ENCODE peak calls at places on chromosomes 1 and 21, in nine cellular contexts. One of them, this sample, is unnamed.

GRCh38 chr1:181592261-181592859 is 109.0 kb downstream of the CACNA1E start:
- DNase-seq in activated CD8-positive, alpha-beta T cell treated with anti-CD3 and anti-CD28 coated beads for 36 hours: no peak
- DNase-seq in glutamatergic neuron: no peak
- DNase-seq in ovary: no peak
- DNase-seq in type B pancreatic cell: no peak
- DNase-seq in kidney epithelial cell: no peak
- DNase-seq in astrocyte of the spinal cord: no peak
- DNase-seq in uterus: no peak
- DNase-seq in neural crest cell: no peak
- DNase-seq in this sample: no peak

GRCh38 chr1:155970531-155971167 is 7.7 kb downstream of the ARHGEF2 start:
- DNase-seq in activated CD8-positive, alpha-beta T cell treated with anti-CD3 and anti-CD28 coated beads for 36 hours: peak
- DNase-seq in glutamatergic neuron: no peak
- DNase-seq in ovary: peak
- DNase-seq in type B pancreatic cell: no peak
- DNase-seq in kidney epithelial cell: no peak
- DNase-seq in astrocyte of the spinal cord: peak
- DNase-seq in uterus: peak
- DNase-seq in neural crest cell: no peak
- DNase-seq in this sample: no peak

GRCh38 chr1:225468270-225469020 is 40.6 kb upstream of the LBR start:
- DNase-seq in activated CD8-positive, alpha-beta T cell treated with anti-CD3 and anti-CD28 coated beads for 36 hours: peak
- DNase-seq in glutamatergic neuron: no peak
- DNase-seq in ovary: no peak
- DNase-seq in type B pancreatic cell: no peak
- DNase-seq in kidney epithelial cell: no peak
- DNase-seq in astrocyte of the spinal cord: no peak
- DNase-seq in uterus: no peak
- DNase-seq in neural crest cell: no peak
- DNase-seq in this sample: no peak

GRCh38 chr1:37940299-37940947 is 6.4 kb downstream of the INPP5B start:
- DNase-seq in activated CD8-positive, alpha-beta T cell treated with anti-CD3 and anti-CD28 coated beads for 36 hours: no peak
- DNase-seq in glutamatergic neuron: no peak
- DNase-seq in ovary: no peak
- DNase-seq in type B pancreatic cell: no peak
- DNase-seq in kidney epithelial cell: no peak
- DNase-seq in astrocyte of the spinal cord: no peak
- DNase-seq in uterus: no peak
- DNase-seq in neural crest cell: no peak
- DNase-seq in this sample: no peak

GRCh38 chr1:227898502-227899140 is 49.1 kb downstream of the WNT9A start:
- DNase-seq in activated CD8-positive, alpha-beta T cell treated with anti-CD3 and anti-CD28 coated beads for 36 hours: no peak
- DNase-seq in glutamatergic neuron: peak
- DNase-seq in ovary: peak
- DNase-seq in type B pancreatic cell: peak
- DNase-seq in kidney epithelial cell: no peak
- DNase-seq in astrocyte of the spinal cord: no peak
- DNase-seq in uterus: no peak
- DNase-seq in neural crest cell: no peak
- DNase-seq in this sample: no peak

GRCh38 chr1:9590201-9590600 is 1.5 kb downstream of the TMEM201 start:
- DNase-seq in activated CD8-positive, alpha-beta T cell treated with anti-CD3 and anti-CD28 coated beads for 36 hours: no peak
- DNase-seq in glutamatergic neuron: no peak
- DNase-seq in ovary: peak
- DNase-seq in type B pancreatic cell: no peak
- DNase-seq in kidney epithelial cell: no peak
- DNase-seq in astrocyte of the spinal cord: no peak
- DNase-seq in uterus: no peak
- DNase-seq in neural crest cell: no peak
- DNase-seq in this sample: no peak

GRCh38 chr1:90987860-90988259 is 34.0 kb downstream of the ZNF644 start:
- DNase-seq in activated CD8-positive, alpha-beta T cell treated with anti-CD3 and anti-CD28 coated beads for 36 hours: no peak
- DNase-seq in glutamatergic neuron: no peak
- DNase-seq in ovary: no peak
- DNase-seq in type B pancreatic cell: no peak
- DNase-seq in kidney epithelial cell: no peak
- DNase-seq in astrocyte of the spinal cord: no peak
- DNase-seq in uterus: no peak
- DNase-seq in neural crest cell: no peak
- DNase-seq in this sample: no peak

GRCh38 chr1:40628903-40629292 is 36.6 kb downstream of the RIMS3 start:
- DNase-seq in activated CD8-positive, alpha-beta T cell treated with anti-CD3 and anti-CD28 coated beads for 36 hours: no peak
- DNase-seq in glutamatergic neuron: no peak
- DNase-seq in ovary: no peak
- DNase-seq in type B pancreatic cell: no peak
- DNase-seq in kidney epithelial cell: no peak
- DNase-seq in astrocyte of the spinal cord: no peak
- DNase-seq in uterus: no peak
- DNase-seq in neural crest cell: no peak
- DNase-seq in this sample: no peak

GRCh38 chr1:172136925-172137324 is 283.6 kb upstream of the C1orf105 start:
- DNase-seq in activated CD8-positive, alpha-beta T cell treated with anti-CD3 and anti-CD28 coated beads for 36 hours: no peak
- DNase-seq in glutamatergic neuron: no peak
- DNase-seq in ovary: no peak
- DNase-seq in type B pancreatic cell: no peak
- DNase-seq in kidney epithelial cell: no peak
- DNase-seq in astrocyte of the spinal cord: no peak
- DNase-seq in uterus: no peak
- DNase-seq in neural crest cell: no peak
- DNase-seq in this sample: no peak

GRCh38 chr1:59243544-59243943 is 53.4 kb upstream of the FGGY start:
- DNase-seq in activated CD8-positive, alpha-beta T cell treated with anti-CD3 and anti-CD28 coated beads for 36 hours: no peak
- DNase-seq in glutamatergic neuron: no peak
- DNase-seq in ovary: no peak
- DNase-seq in type B pancreatic cell: no peak
- DNase-seq in kidney epithelial cell: no peak
- DNase-seq in astrocyte of the spinal cord: no peak
- DNase-seq in uterus: no peak
- DNase-seq in neural crest cell: no peak
- DNase-seq in this sample: no peak

GRCh38 chr1:26771643-26772321 is 16.0 kb upstream of the PIGV start:
- DNase-seq in activated CD8-positive, alpha-beta T cell treated with anti-CD3 and anti-CD28 coated beads for 36 hours: peak
- DNase-seq in glutamatergic neuron: no peak
- DNase-seq in ovary: peak
- DNase-seq in type B pancreatic cell: no peak
- DNase-seq in kidney epithelial cell: peak
- DNase-seq in astrocyte of the spinal cord: peak
- DNase-seq in uterus: peak
- DNase-seq in neural crest cell: no peak
- DNase-seq in this sample: no peak

GRCh38 chr21:44575307-44576024 is 1.9 kb downstream of the KRTAP10-4 start:
- DNase-seq in activated CD8-positive, alpha-beta T cell treated with anti-CD3 and anti-CD28 coated beads for 36 hours: no peak
- DNase-seq in glutamatergic neuron: no peak
- DNase-seq in ovary: no peak
- DNase-seq in type B pancreatic cell: no peak
- DNase-seq in kidney epithelial cell: no peak
- DNase-seq in astrocyte of the spinal cord: no peak
- DNase-seq in uterus: no peak
- DNase-seq in neural crest cell: no peak
- DNase-seq in this sample: no peak

GRCh38 chr1:219149185-219149584 is 24.5 kb upstream of the LYPLAL1 start:
- DNase-seq in activated CD8-positive, alpha-beta T cell treated with anti-CD3 and anti-CD28 coated beads for 36 hours: no peak
- DNase-seq in glutamatergic neuron: no peak
- DNase-seq in ovary: no peak
- DNase-seq in type B pancreatic cell: no peak
- DNase-seq in kidney epithelial cell: no peak
- DNase-seq in astrocyte of the spinal cord: no peak
- DNase-seq in uterus: no peak
- DNase-seq in neural crest cell: no peak
- DNase-seq in this sample: no peak

GRCh38 chr1:196115641-196116040 is 492.6 kb downstream of the KCNT2 start:
- DNase-seq in activated CD8-positive, alpha-beta T cell treated with anti-CD3 and anti-CD28 coated beads for 36 hours: no peak
- DNase-seq in glutamatergic neuron: no peak
- DNase-seq in ovary: no peak
- DNase-seq in type B pancreatic cell: no peak
- DNase-seq in kidney epithelial cell: peak
- DNase-seq in astrocyte of the spinal cord: peak
- DNase-seq in uterus: no peak
- DNase-seq in neural crest cell: no peak
- DNase-seq in this sample: no peak

GRCh38 chr1:87017994-87018672 is 103.7 kb downstream of the HS2ST1 start:
- DNase-seq in activated CD8-positive, alpha-beta T cell treated with anti-CD3 and anti-CD28 coated beads for 36 hours: no peak
- DNase-seq in glutamatergic neuron: no peak
- DNase-seq in ovary: no peak
- DNase-seq in type B pancreatic cell: no peak
- DNase-seq in kidney epithelial cell: no peak
- DNase-seq in astrocyte of the spinal cord: no peak
- DNase-seq in uterus: no peak
- DNase-seq in neural crest cell: no peak
- DNase-seq in this sample: no peak

GRCh38 chr1:27109103-27109822 is 45.7 kb downstream of the SLC9A1 start:
- DNase-seq in activated CD8-positive, alpha-beta T cell treated with anti-CD3 and anti-CD28 coated beads for 36 hours: peak
- DNase-seq in glutamatergic neuron: peak
- DNase-seq in ovary: no peak
- DNase-seq in type B pancreatic cell: no peak
- DNase-seq in kidney epithelial cell: no peak
- DNase-seq in astrocyte of the spinal cord: no peak
- DNase-seq in uterus: no peak
- DNase-seq in neural crest cell: no peak
- DNase-seq in this sample: no peak

GRCh38 chr1:247331172-247331525 is 518 bp downstream of the ZNF496 start:
- DNase-seq in activated CD8-positive, alpha-beta T cell treated with anti-CD3 and anti-CD28 coated beads for 36 hours: peak
- DNase-seq in glutamatergic neuron: peak
- DNase-seq in ovary: peak
- DNase-seq in type B pancreatic cell: peak
- DNase-seq in kidney epithelial cell: peak
- DNase-seq in astrocyte of the spinal cord: peak
- DNase-seq in uterus: peak
- DNase-seq in neural crest cell: peak
- DNase-seq in this sample: no peak

GRCh38 chr1:1206376-1207253 is at the start of gene TNFRSF18:
- DNase-seq in activated CD8-positive, alpha-beta T cell treated with anti-CD3 and anti-CD28 coated beads for 36 hours: peak
- DNase-seq in glutamatergic neuron: peak
- DNase-seq in ovary: peak
- DNase-seq in type B pancreatic cell: no peak
- DNase-seq in kidney epithelial cell: no peak
- DNase-seq in astrocyte of the spinal cord: peak
- DNase-seq in uterus: no peak
- DNase-seq in neural crest cell: no peak
- DNase-seq in this sample: no peak

GRCh38 chr1:19338323-19338762 is 26.2 kb downstream of the SLC66A1 start:
- DNase-seq in activated CD8-positive, alpha-beta T cell treated with anti-CD3 and anti-CD28 coated beads for 36 hours: no peak
- DNase-seq in glutamatergic neuron: peak
- DNase-seq in ovary: no peak
- DNase-seq in type B pancreatic cell: no peak
- DNase-seq in kidney epithelial cell: no peak
- DNase-seq in astrocyte of the spinal cord: no peak
- DNase-seq in uterus: no peak
- DNase-seq in neural crest cell: no peak
- DNase-seq in this sample: no peak
- TF ChIP-seq CTCF in activated CD8-positive, alpha-beta T cell treated with anti-CD3 and anti-CD28 coated beads for 36 hours: no peak
- TF ChIP-seq CTCF in glutamatergic neuron: peak
- TF ChIP-seq CTCF in ovary: no peak
- TF ChIP-seq CTCF in type B pancreatic cell: peak
- TF ChIP-seq CTCF in kidney epithelial cell: peak
- TF ChIP-seq CTCF in astrocyte of the spinal cord: peak
- TF ChIP-seq CTCF in uterus: no peak
- TF ChIP-seq CTCF in neural crest cell: peak
- TF ChIP-seq CTCF in this sample: peak

DNA sequence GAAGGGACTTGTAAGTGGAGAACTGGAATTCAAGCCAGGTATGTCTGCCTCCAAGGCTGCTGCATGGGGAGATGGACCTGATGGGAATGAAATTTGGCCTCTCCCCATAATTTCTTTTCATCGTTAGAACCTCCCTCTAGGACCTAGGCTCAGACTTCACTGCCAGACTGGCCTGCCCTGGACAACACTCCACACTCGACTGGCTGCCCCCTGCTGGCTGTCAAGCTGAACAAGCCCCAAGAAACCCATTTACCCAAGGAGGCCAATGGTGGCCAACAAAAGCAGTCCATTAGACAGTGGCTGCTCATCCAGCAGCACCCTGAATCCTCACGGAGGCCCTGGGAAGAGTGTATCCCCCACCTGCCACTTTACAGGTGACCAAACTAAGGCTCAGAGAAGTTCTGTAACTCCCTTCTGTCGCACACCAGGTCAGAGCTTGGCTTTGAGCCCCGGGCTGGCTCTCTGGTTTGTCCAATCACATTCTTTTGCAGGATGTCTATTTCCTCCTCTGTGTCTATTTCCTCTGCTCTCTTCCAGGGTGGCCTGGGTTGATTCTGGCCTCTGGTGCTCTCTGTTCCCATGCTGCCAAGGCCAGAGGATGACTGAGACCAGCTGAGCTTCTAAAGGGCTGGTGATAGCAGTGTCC is 3.8 kb downstream of the RNF186 start:
- DNase-seq in activated CD8-positive, alpha-beta T cell treated with anti-CD3 and anti-CD28 coated beads for 36 hours: peak
- DNase-seq in glutamatergic neuron: peak
- DNase-seq in ovary: no peak
- DNase-seq in type B pancreatic cell: no peak
- DNase-seq in kidney epithelial cell: no peak
- DNase-seq in astrocyte of the spinal cord: peak
- DNase-seq in uterus: no peak
- DNase-seq in neural crest cell: peak
- DNase-seq in this sample: no peak
- TF ChIP-seq CTCF in activated CD8-positive, alpha-beta T cell treated with anti-CD3 and anti-CD28 coated beads for 36 hours: peak
- TF ChIP-seq CTCF in glutamatergic neuron: peak
- TF ChIP-seq CTCF in ovary: no peak
- TF ChIP-seq CTCF in type B pancreatic cell: peak
- TF ChIP-seq CTCF in kidney epithelial cell: peak
- TF ChIP-seq CTCF in astrocyte of the spinal cord: peak
- TF ChIP-seq CTCF in uterus: no peak
- TF ChIP-seq CTCF in neural crest cell: peak
- TF ChIP-seq CTCF in this sample: peak

GRCh38 chr1:47491341-47491753 is 53.5 kb downstream of the FOXD2 start:
- DNase-seq in activated CD8-positive, alpha-beta T cell treated with anti-CD3 and anti-CD28 coated beads for 36 hours: no peak
- DNase-seq in glutamatergic neuron: no peak
- DNase-seq in ovary: no peak
- DNase-seq in type B pancreatic cell: no peak
- DNase-seq in kidney epithelial cell: no peak
- DNase-seq in astrocyte of the spinal cord: no peak
- DNase-seq in uterus: no peak
- DNase-seq in neural crest cell: no peak
- DNase-seq in this sample: no peak
- TF ChIP-seq CTCF in activated CD8-positive, alpha-beta T cell treated with anti-CD3 and anti-CD28 coated beads for 36 hours: no peak
- TF ChIP-seq CTCF in glutamatergic neuron: no peak
- TF ChIP-seq CTCF in ovary: no peak
- TF ChIP-seq CTCF in type B pancreatic cell: no peak
- TF ChIP-seq CTCF in kidney epithelial cell: no peak
- TF ChIP-seq CTCF in astrocyte of the spinal cord: no peak
- TF ChIP-seq CTCF in uterus: no peak
- TF ChIP-seq CTCF in neural crest cell: no peak
- TF ChIP-seq CTCF in this sample: no peak

DNA sequence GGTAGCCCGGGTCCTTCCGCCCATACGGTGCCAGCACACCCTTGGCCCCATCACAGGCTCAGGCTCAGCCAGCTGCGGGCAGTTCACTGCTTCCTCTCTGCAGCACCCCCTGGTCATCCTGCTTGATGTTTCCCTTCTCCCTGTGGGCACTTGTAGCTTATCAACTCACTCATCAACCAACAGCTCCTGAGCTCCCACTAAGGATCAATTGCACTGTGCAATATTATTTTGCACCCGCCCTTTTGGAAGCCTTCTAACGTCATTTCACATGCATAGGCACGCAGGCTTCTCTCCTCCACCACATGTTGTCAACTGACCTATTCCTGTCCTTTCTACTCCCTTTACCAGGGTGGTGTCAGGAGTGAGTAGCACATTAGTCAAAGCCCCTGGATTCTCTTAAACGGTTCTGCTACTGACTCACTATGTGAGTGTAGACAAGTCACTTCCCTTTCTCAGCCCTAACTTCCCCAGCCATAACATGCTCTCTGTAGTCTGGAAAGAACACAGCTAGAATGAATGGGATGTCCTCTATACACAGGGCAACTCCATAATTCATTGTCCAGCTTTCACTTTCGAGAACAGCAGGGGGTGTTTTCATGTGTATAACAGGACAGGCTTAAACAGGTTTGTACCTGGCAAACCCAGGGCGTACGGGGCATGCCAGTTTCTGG is 47.1 kb upstream of the IRF2BP2 start:
- DNase-seq in activated CD8-positive, alpha-beta T cell treated with anti-CD3 and anti-CD28 coated beads for 36 hours: peak
- DNase-seq in glutamatergic neuron: no peak
- DNase-seq in ovary: no peak
- DNase-seq in type B pancreatic cell: no peak
- DNase-seq in kidney epithelial cell: peak
- DNase-seq in astrocyte of the spinal cord: peak
- DNase-seq in uterus: no peak
- DNase-seq in neural crest cell: no peak
- DNase-seq in this sample: peak
- TF ChIP-seq CTCF in activated CD8-positive, alpha-beta T cell treated with anti-CD3 and anti-CD28 coated beads for 36 hours: no peak
- TF ChIP-seq CTCF in glutamatergic neuron: no peak
- TF ChIP-seq CTCF in ovary: no peak
- TF ChIP-seq CTCF in type B pancreatic cell: no peak
- TF ChIP-seq CTCF in kidney epithelial cell: no peak
- TF ChIP-seq CTCF in astrocyte of the spinal cord: no peak
- TF ChIP-seq CTCF in uterus: no peak
- TF ChIP-seq CTCF in neural crest cell: no peak
- TF ChIP-seq CTCF in this sample: no peak

This sample was measured in esophagus muscularis mucosa.